ENCODE peak calls at places on chromosome 7, in four cellular contexts. N is Panc1, A is K562, G is HepG2. E is an unnamed sample.

GRCh38 chr7:98110249-98111022 is 3.8 kb downstream of the LMTK2 start:
- DNase-seq in N (no peak), A (no peak), G (peak; percentile 85), E (no peak)

GRCh38 chr7:105972276-105972675 is 9.2 kb downstream of the CDHR3 start:
- DNase-seq in N (no peak), A (no peak), G (no peak), E (no peak)

GRCh38 chr7:95549818-95550529 is 46.3 kb downstream of the PDK4 start:
- DNase-seq in N (peak; percentile 82), A (peak; percentile 62), G (no peak), E (peak; percentile 51)

GRCh38 chr7:20826243-20826642 is 39.6 kb upstream of the SP8 start:
- DNase-seq in N (no peak), A (no peak), G (no peak), E (no peak)

GRCh38 chr7:12031186-12031585 is 179.9 kb upstream of the TMEM106B start:
- DNase-seq in N (no peak), A (no peak), G (no peak), E (no peak)

GRCh38 chr7:45202618-45203017 is 45.0 kb downstream of the RAMP3 start:
- DNase-seq in N (no peak), A (no peak), G (no peak), E (no peak)

GRCh38 chr7:20350518-20350951 is 19.8 kb downstream of the ITGB8 start:
- DNase-seq in N (no peak), A (no peak), G (no peak), E (no peak)

GRCh38 chr7:44213206-44213871 is 12.6 kb downstream of the YKT6 start:
- DNase-seq in N (no peak), A (no peak), G (no peak), E (no peak)

GRCh38 chr7:36910401-36910800 is 186.1 kb upstream of the AOAH start:
- DNase-seq in N (no peak), A (no peak), G (no peak), E (no peak)

GRCh38 chr7:1531263-1531978 is 919 bp downstream of the MAFK start:
- DNase-seq in N (no peak), A (peak; percentile 42), G (no peak), E (no peak)

GRCh38 chr7:67842571-67842970 is 845.9 kb downstream of the TYW1 start:
- DNase-seq in N (no peak), A (no peak), G (no peak), E (no peak)

GRCh38 chr7:126394406-126394805 is 858.3 kb downstream of the GRM8 start:
- DNase-seq in N (no peak), A (no peak), G (no peak), E (no peak)

GRCh38 chr7:73931502-73931901 is 70.5 kb downstream of the TMEM270 start:
- DNase-seq in N (no peak), A (no peak), G (no peak), E (no peak)

GRCh38 chr7:92831716-92832622 is 4.4 kb downstream of the CDK6 start:
- DNase-seq in N (peak; percentile 48), A (no peak), G (peak; percentile 60), E (no peak)

GRCh38 chr7:47241112-47242065 is 340.5 kb downstream of the TNS3 start:
- DNase-seq in N (no peak), A (no peak), G (no peak), E (no peak)

GRCh38 chr7:82624337-82624736 is 180.8 kb upstream of the CACNA2D1 start:
- DNase-seq in N (no peak), A (no peak), G (no peak), E (no peak)

GRCh38 chr7:109473172-109473571 is 903.5 kb downstream of the DNAJB9 start:
- DNase-seq in N (no peak), A (no peak), G (no peak), E (no peak)

GRCh38 chr7:111438369-111439289 is 123.7 kb downstream of the IMMP2L start:
- DNase-seq in N (no peak), A (peak; percentile 87), G (no peak), E (no peak)

GRCh38 chr7:104137971-104138370 is 69.8 kb downstream of the ORC5 start:
- DNase-seq in N (no peak), A (no peak), G (no peak), E (no peak)

GRCh38 chr7:121313220-121313792 is 15.5 kb upstream of the WNT16 start:
- DNase-seq in N (no peak), A (no peak), G (no peak), E (no peak)

GRCh38 chr7:88789480-88790064 is 6.0 kb downstream of the TEX47 start:
- DNase-seq in N (peak; percentile 17), A (peak; percentile 9), G (no peak), E (peak; percentile 23)

GRCh38 chr7:44213872-44214595 is 13.3 kb downstream of the YKT6 start:
- DNase-seq in N (no peak), A (peak; percentile 71), G (peak; percentile 56), E (peak; percentile 36)

GRCh38 chr7:99042957-99043356 is 101.0 kb downstream of the SMURF1 start:
- DNase-seq in N (no peak), A (no peak), G (peak; percentile 43), E (no peak)

GRCh38 chr7:21368317-21368716 is 59.6 kb upstream of the SP4 start:
- DNase-seq in N (no peak), A (no peak), G (no peak), E (no peak)

GRCh38 chr7:247636-248035 is 42.3 kb upstream of the FOXL3 start:
- DNase-seq in N (no peak), A (no peak), G (no peak), E (no peak)

GRCh38 chr7:36763084-36763807 is 39.0 kb upstream of the AOAH start:
- DNase-seq in N (no peak), A (no peak), G (no peak), E (no peak)

GRCh38 chr7:79820387-79820786 is 314.2 kb upstream of the GNAI1 start:
- DNase-seq in N (no peak), A (no peak), G (no peak), E (no peak)

GRCh38 chr7:151426486-151426905 is 13.4 kb downstream of the CRYGN start:
- DNase-seq in N (no peak), A (no peak), G (no peak), E (peak; percentile 60)

GRCh38 chr7:19117081-19117869 is at the start of gene TWIST1:
- DNase-seq in N (no peak), A (no peak), G (no peak), E (no peak)

GRCh38 chr7:85328599-85328998 is 141.7 kb upstream of the SEMA3D start:
- DNase-seq in N (no peak), A (no peak), G (no peak), E (no peak)

GRCh38 chr7:82284936-82285519 is 158.5 kb downstream of the CACNA2D1 start:
- DNase-seq in N (no peak), A (no peak), G (no peak), E (no peak)

GRCh38 chr7:14858410-14858809 is 44.1 kb downstream of the DGKB start:
- DNase-seq in N (no peak), A (no peak), G (no peak), E (no peak)

GRCh38 chr7:113698556-113699220 is 220.1 kb downstream of the PPP1R3A start:
- DNase-seq in N (peak; percentile 20), A (peak; percentile 9), G (peak; percentile 15), E (peak; percentile 23)

GRCh38 chr7:97835296-97836138 is 36.7 kb downstream of the ASNS start:
- DNase-seq in N (peak; percentile 60), A (peak; percentile 50), G (peak; percentile 53), E (peak; percentile 50)

GRCh38 chr7:143375298-143376034 is 5.7 kb upstream of the ZYX start:
- DNase-seq in N (no peak), A (no peak), G (no peak), E (no peak)

GRCh38 chr7:47461161-47461560 is 120.8 kb downstream of the TNS3 start:
- DNase-seq in N (no peak), A (no peak), G (no peak), E (no peak)

GRCh38 chr7:44072364-44073231 is 7.2 kb upstream of the PGAM2 start:
- DNase-seq in N (no peak), A (peak; percentile 79), G (peak; percentile 76), E (peak; percentile 48)

GRCh38 chr7:106841896-106842390 is 23.1 kb upstream of the PIK3CG start:
- DNase-seq in N (no peak), A (no peak), G (no peak), E (no peak)

DNA sequence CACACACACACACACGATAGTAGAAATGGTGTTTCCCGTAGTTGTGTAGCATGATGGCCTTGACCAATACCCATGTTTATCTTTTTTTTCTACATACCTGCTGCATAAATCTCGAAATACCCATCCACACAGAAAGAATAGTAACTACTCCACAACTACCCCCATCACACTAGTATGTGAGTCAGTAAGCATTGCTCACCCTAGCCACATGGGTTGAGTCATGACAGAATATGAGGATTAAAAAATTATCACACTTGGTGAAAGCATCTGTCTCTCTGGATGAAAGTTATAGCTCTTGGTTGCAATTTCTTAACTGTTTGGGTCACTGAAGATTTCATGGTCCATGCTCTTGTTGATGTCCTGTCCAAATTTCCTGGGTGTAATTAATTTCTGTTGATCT is 103.4 kb upstream of the MDFIC start:
- DNase-seq in N (peak; percentile 20), A (no peak), G (no peak), E (peak; percentile 22)
- TF ChIP-seq TCF7L2 in N (no peak), A (no peak), G (no peak), E (no peak)

GRCh38 chr7:22722596-22722995 is 4.4 kb upstream of the IL6 start:
- DNase-seq in N (no peak), A (no peak), G (no peak), E (no peak)

GRCh38 chr7:22720791-22721786 is 5.9 kb upstream of the IL6 start:
- DNase-seq in N (no peak), A (peak; percentile 3), G (no peak), E (no peak)

GRCh38 chr7:22723642-22724041 is 3.4 kb upstream of the IL6 start:
- DNase-seq in N (no peak), A (peak; percentile 2), G (no peak), E (no peak)

GRCh38 chr7:22724861-22725260 is 2.1 kb upstream of the IL6 start:
- DNase-seq in N (no peak), A (no peak), G (no peak), E (no peak)

DNA sequence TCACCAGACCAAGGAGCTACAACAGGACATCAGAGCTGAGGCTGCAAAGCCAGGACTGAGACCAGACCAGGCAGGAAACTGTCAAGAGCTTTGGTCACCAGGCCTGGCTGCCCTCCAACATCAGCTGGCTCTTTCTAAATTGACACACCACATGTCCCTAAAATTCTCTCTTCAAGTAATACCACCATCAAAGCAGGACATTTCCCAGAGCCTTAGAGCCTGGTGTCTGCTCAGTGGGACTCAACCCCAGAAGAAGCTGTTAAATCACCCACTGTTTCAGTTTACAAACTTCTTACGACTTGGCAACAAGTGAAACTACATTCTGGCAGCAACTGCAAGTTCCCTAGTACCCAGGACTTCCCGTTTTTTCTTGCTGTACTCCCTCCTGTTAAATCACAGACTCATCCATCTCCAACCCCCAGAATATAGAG is 3.8 kb upstream of the IL6 start:
- DNase-seq in N (no peak), A (peak; percentile 8), G (no peak), E (no peak)
- TF ChIP-seq TCF7L2 in N (no peak), A (no peak), G (no peak), E (no peak)

GRCh38 chr7:157335256-157335655 is 1.5 kb upstream of the DNAJB6 start:
- DNase-seq in N (no peak), A (no peak), G (no peak), E (no peak)
- TF ChIP-seq TCF7L2 in N (no peak), A (no peak), G (no peak), E (no peak)

DNA sequence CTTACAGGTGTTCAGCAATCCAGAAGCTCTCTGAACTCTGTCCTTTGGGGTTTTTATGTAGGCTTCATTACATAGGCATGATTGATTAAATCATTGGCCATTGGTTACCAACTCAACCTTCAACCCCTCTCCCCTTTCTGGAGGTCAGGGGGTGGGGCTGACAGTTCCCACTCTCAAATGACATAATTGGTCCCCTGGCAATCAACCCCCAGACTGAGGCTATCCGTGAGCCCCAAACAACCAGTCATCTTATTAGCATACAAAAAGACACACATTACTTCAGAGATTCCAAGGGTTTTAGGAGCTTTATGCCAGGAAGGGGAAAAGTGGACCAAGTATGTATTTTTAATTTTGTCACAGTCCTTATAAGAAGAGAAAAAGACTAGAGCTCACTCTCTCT is 92.1 kb downstream of the ZNF467 start:
- DNase-seq in N (no peak), A (no peak), G (no peak), E (no peak)
- TF ChIP-seq TCF7L2 in N (no peak), A (no peak), G (no peak), E (no peak)